ENCODE peak calls at places on chromosomes 11 and 22, in six cellular contexts. C is uterus, L is kidney, Y is psoas muscle, M is heart right ventricle, A is colonic mucosa. W is an unnamed sample.

GRCh38 chr11:75562836-75563484 is 907 bp downstream of the SERPINH1 start:
- DNase-seq in C (peak; percentile 52), L (no peak), Y (peak; percentile 63), M (peak; percentile 50), A (no peak), W (no peak)

GRCh38 chr11:57214494-57214893 is 22.6 kb downstream of the APLNR start:
- DNase-seq in C (peak; percentile 46), L (no peak), Y (no peak), M (no peak), A (no peak), W (no peak)

GRCh38 chr11:120516461-120517389 is 5.2 kb downstream of the GRIK4 start:
- DNase-seq in C (no peak), L (no peak), Y (no peak), M (no peak), A (no peak), W (no peak)

GRCh38 chr11:79414644-79415317 is 26.0 kb downstream of the TENM4 start:
- DNase-seq in C (no peak), L (peak; percentile 51), Y (peak; percentile 57), M (no peak), A (no peak), W (peak; percentile 80)

GRCh38 chr11:91947215-91947614 is 277.4 kb upstream of the FAT3 start:
- DNase-seq in C (no peak), L (peak; percentile 29), Y (no peak), M (no peak), A (no peak), W (peak; percentile 70)

GRCh38 chr11:106413222-106413621 is 335.8 kb downstream of the AASDHPPT start:
- DNase-seq in C (no peak), L (no peak), Y (no peak), M (no peak), A (no peak), W (no peak)

GRCh38 chr11:1573077-1573846 is 1.2 kb upstream of the DUSP8 start:
- DNase-seq in C (no peak), L (peak; percentile 82), Y (no peak), M (no peak), A (peak; percentile 67), W (peak; percentile 76)

GRCh38 chr11:45859661-45860140 is 12.4 kb downstream of the CRY2 start:
- DNase-seq in C (peak; percentile 96), L (peak; percentile 97), Y (peak; percentile 92), M (peak; percentile 93), A (peak; percentile 92), W (peak; percentile 92)

GRCh38 chr11:82701847-82702520 is 31.7 kb downstream of the FAM181B start:
- DNase-seq in C (no peak), L (no peak), Y (no peak), M (no peak), A (peak; percentile 22), W (no peak)

GRCh38 chr22:29216873-29217666 is 11.4 kb downstream of the EMID1 start:
- DNase-seq in C (peak; percentile 16), L (peak; percentile 86), Y (peak; percentile 56), M (no peak), A (no peak), W (peak; percentile 61)

GRCh38 chr11:6458352-6458751 is 15.4 kb downstream of the TRIM3 start:
- DNase-seq in C (no peak), L (no peak), Y (no peak), M (no peak), A (no peak), W (no peak)

DNA sequence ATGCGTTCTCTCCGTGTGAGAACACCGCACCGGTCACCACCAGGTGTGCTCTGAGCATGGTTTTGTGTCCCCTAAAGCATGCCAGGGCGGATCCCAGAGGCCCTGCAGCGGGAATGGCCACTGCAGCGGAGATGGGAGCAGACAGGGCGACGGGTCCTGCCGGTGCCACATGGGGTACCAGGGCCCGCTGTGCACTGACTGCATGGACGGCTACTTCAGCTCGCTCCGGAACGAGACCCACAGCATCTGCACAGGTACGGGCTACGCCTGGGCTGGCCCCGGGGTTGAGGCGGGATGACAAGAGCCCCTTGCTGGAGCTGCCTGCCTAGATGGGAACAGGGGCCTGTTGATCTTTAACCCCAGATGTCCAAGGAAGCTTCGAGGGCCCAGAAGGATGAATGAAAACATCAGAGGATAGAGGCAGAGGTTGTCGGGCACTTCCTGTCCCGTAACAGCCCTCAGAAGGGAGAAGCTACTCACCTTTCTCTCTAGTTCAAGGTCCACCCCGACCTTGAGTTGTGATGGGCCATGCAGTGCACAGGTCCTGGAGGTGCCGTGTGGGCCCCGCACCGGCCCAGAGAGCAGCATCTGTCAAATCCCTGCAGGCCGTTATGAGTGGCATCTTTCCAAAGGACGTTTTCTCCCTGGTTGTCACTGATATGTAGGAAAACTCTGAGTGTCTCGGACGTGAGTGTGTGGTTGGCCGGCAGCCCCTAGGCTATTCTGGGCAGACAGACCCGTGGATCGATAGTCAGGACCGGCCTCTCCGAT is 3.3 kb downstream of the CRELD2 start:
- DNase-seq in C (no peak), L (peak; percentile 81), Y (no peak), M (no peak), A (no peak), W (no peak)
- H3K4me1 ChIP-seq in C (no peaks in the 10 kb centered on the region), L (peaks cover 10% of the 10 kb centered on the region), Y (peaks cover 12% of the 10 kb centered on the region), M (peaks cover 10% of the 10 kb centered on the region), A (no peaks in the 10 kb centered on the region), W (no peaks in the 10 kb centered on the region)

GRCh38 chr11:76790251-76790650 is 7.1 kb downstream of the TSKU start:
- DNase-seq in C (peak; percentile 7), L (no peak), Y (no peak), M (no peak), A (no peak), W (no peak)
- H3K4me1 ChIP-seq in C (no peaks in the 10 kb centered on the region), L (peaks cover 37% of the 10 kb centered on the region), Y (no peaks in the 10 kb centered on the region), M (peaks cover 18% of the 10 kb centered on the region), A (peaks cover 20% of the 10 kb centered on the region), W (peaks cover 14% of the 10 kb centered on the region)

DNA sequence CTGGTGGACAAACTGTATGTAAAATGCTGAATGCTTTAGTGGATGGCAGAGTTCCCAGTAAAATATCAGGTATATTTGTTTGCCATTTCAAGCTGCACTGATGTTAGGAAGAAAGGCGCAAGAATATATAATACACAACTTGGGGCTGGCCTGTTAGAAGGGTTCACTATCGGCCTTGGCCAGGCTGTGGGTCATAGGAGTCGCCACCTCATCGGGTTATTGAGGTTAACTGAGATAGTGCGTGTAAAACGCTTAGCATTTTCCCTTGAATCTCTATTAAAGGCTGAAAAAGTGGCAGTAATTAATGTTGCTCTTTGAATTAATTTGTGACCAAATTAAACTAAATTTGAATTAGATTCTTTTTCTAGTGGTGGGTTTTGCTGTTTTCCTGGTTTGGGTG is 5.1 kb downstream of the FAM118A start:
- DNase-seq in C (no peak), L (peak; percentile 2), Y (no peak), M (no peak), A (no peak), W (no peak)
- H3K4me1 ChIP-seq in C (no peaks in the 10 kb centered on the region), L (peaks cover 10% of the 10 kb centered on the region), Y (peaks cover 48% of the 10 kb centered on the region), M (peaks cover 40% of the 10 kb centered on the region), A (peaks cover 4% of the 10 kb centered on the region), W (peaks cover 11% of the 10 kb centered on the region)

GRCh38 chr11:123585721-123586120 is 68.7 kb downstream of the SCN3B start:
- DNase-seq in C (no peak), L (no peak), Y (no peak), M (no peak), A (no peak), W (no peak)
- H3K4me1 ChIP-seq in C (no peaks in the 10 kb centered on the region), L (no peaks in the 10 kb centered on the region), Y (peaks cover 10% of the 10 kb centered on the region), M (peaks cover 5% of the 10 kb centered on the region), A (no peaks in the 10 kb centered on the region), W (no peaks in the 10 kb centered on the region)

GRCh38 chr11:130865091-130865771 is 51.0 kb downstream of the SNX19 start:
- DNase-seq in C (no peak), L (no peak), Y (peak; percentile 36), M (peak; percentile 50), A (no peak), W (peak; percentile 84)

GRCh38 chr11:130859896-130860295 is 56.4 kb downstream of the SNX19 start:
- DNase-seq in C (no peak), L (no peak), Y (no peak), M (no peak), A (no peak), W (no peak)

GRCh38 chr11:130858215-130858614 is 58.1 kb downstream of the SNX19 start:
- DNase-seq in C (no peak), L (no peak), Y (no peak), M (no peak), A (no peak), W (no peak)

GRCh38 chr11:130861902-130862552 is 54.3 kb downstream of the SNX19 start:
- DNase-seq in C (peak; percentile 93), L (peak; percentile 96), Y (peak; percentile 90), M (peak; percentile 91), A (peak; percentile 92), W (peak; percentile 66)

GRCh38 chr11:130861283-130861682 is 55.0 kb downstream of the SNX19 start:
- DNase-seq in C (no peak), L (no peak), Y (no peak), M (no peak), A (no peak), W (no peak)
- H3K4me1 ChIP-seq in C (no peaks in the 10 kb centered on the region), L (no peaks in the 10 kb centered on the region), Y (peaks cover 36% of the 10 kb centered on the region), M (peaks cover 23% of the 10 kb centered on the region), A (no peaks in the 10 kb centered on the region), W (peaks cover 32% of the 10 kb centered on the region)

W was measured in ascending aorta.